ENCODE peak calls at places on chromosomes 1 and 21, in ten cellular contexts. One of them, this sample, is unnamed.

GRCh38 chr1:208045410-208046252 is 134.7 kb upstream of the CD34 start:
- DNase-seq in mucosa of descending colon: no peak
- DNase-seq in lower lobe of right lung: no peak
- DNase-seq in AG10803: no peak
- DNase-seq in fibroblast of villous mesenchyme: no peak
- DNase-seq in lower leg skin: no peak
- DNase-seq in kidney: no peak
- DNase-seq in breast epithelium: no peak
- DNase-seq in psoas muscle: no peak
- DNase-seq in stomach: no peak
- DNase-seq in this sample: no peak

GRCh38 chr1:38773483-38773882 is 86.1 kb downstream of the RRAGC start:
- DNase-seq in psoas muscle: no peak
- DNase-seq in breast epithelium: no peak
- DNase-seq in fibroblast of villous mesenchyme: no peak
- DNase-seq in stomach: no peak
- DNase-seq in AG10803: no peak
- DNase-seq in lower leg skin: no peak
- DNase-seq in mucosa of descending colon: no peak
- DNase-seq in lower lobe of right lung: no peak
- DNase-seq in kidney: no peak
- DNase-seq in this sample: no peak

GRCh38 chr21:33971492-33972013 is 55.9 kb upstream of the ATP5PO start:
- DNase-seq in stomach: no peak
- DNase-seq in mucosa of descending colon: no peak
- DNase-seq in fibroblast of villous mesenchyme: peak; percentile 88
- DNase-seq in lower lobe of right lung: no peak
- DNase-seq in AG10803: peak; percentile 46
- DNase-seq in breast epithelium: no peak
- DNase-seq in psoas muscle: no peak
- DNase-seq in kidney: no peak
- DNase-seq in lower leg skin: no peak
- DNase-seq in this sample: peak; percentile 61

GRCh38 chr21:37367758-37368535 is 1.4 kb downstream of the DYRK1A start:
- DNase-seq in lower lobe of right lung: peak; percentile 67
- DNase-seq in fibroblast of villous mesenchyme: peak; percentile 36
- DNase-seq in AG10803: peak; percentile 50
- DNase-seq in stomach: peak; percentile 44
- DNase-seq in breast epithelium: no peak
- DNase-seq in psoas muscle: peak; percentile 55
- DNase-seq in lower leg skin: peak; percentile 42
- DNase-seq in kidney: peak; percentile 88
- DNase-seq in mucosa of descending colon: peak; percentile 67
- DNase-seq in this sample: peak; percentile 49

GRCh38 chr1:8315573-8316475 is 2.1 kb upstream of the SLC45A1 start:
- DNase-seq in psoas muscle: no peak
- DNase-seq in AG10803: no peak
- DNase-seq in lower lobe of right lung: no peak
- DNase-seq in kidney: no peak
- DNase-seq in lower leg skin: no peak
- DNase-seq in stomach: no peak
- DNase-seq in mucosa of descending colon: no peak
- DNase-seq in breast epithelium: no peak
- DNase-seq in fibroblast of villous mesenchyme: no peak
- DNase-seq in this sample: peak; percentile 11

GRCh38 chr1:32963746-32964460 is 706 bp downstream of the RNF19B start:
- DNase-seq in lower lobe of right lung: peak; percentile 86
- DNase-seq in lower leg skin: peak; percentile 83
- DNase-seq in mucosa of descending colon: peak; percentile 86
- DNase-seq in stomach: peak; percentile 54
- DNase-seq in breast epithelium: peak; percentile 81
- DNase-seq in AG10803: peak; percentile 35
- DNase-seq in kidney: peak; percentile 89
- DNase-seq in fibroblast of villous mesenchyme: peak; percentile 58
- DNase-seq in psoas muscle: peak; percentile 61
- DNase-seq in this sample: peak; percentile 47

GRCh38 chr1:244011251-244011650 is 39.8 kb upstream of the ZBTB18 start:
- DNase-seq in breast epithelium: no peak
- DNase-seq in lower leg skin: no peak
- DNase-seq in kidney: no peak
- DNase-seq in psoas muscle: no peak
- DNase-seq in stomach: no peak
- DNase-seq in lower lobe of right lung: no peak
- DNase-seq in AG10803: no peak
- DNase-seq in mucosa of descending colon: no peak
- DNase-seq in fibroblast of villous mesenchyme: no peak
- DNase-seq in this sample: peak; percentile 15

GRCh38 chr1:195909061-195909460 is 699.2 kb downstream of the KCNT2 start:
- DNase-seq in kidney: no peak
- DNase-seq in AG10803: no peak
- DNase-seq in lower lobe of right lung: no peak
- DNase-seq in breast epithelium: no peak
- DNase-seq in lower leg skin: no peak
- DNase-seq in stomach: no peak
- DNase-seq in mucosa of descending colon: no peak
- DNase-seq in fibroblast of villous mesenchyme: no peak
- DNase-seq in psoas muscle: no peak
- DNase-seq in this sample: peak; percentile 17

GRCh38 chr1:180195916-180196315 is 34.1 kb upstream of the LHX4 start:
- DNase-seq in kidney: no peak
- DNase-seq in lower leg skin: no peak
- DNase-seq in fibroblast of villous mesenchyme: no peak
- DNase-seq in lower lobe of right lung: no peak
- DNase-seq in AG10803: no peak
- DNase-seq in breast epithelium: no peak
- DNase-seq in mucosa of descending colon: no peak
- DNase-seq in psoas muscle: no peak
- DNase-seq in stomach: no peak
- DNase-seq in this sample: no peak

GRCh38 chr1:158100498-158100897 is 80.2 kb upstream of the CD1D start:
- DNase-seq in lower lobe of right lung: no peak
- DNase-seq in lower leg skin: no peak
- DNase-seq in kidney: no peak
- DNase-seq in stomach: no peak
- DNase-seq in breast epithelium: no peak
- DNase-seq in AG10803: no peak
- DNase-seq in psoas muscle: no peak
- DNase-seq in fibroblast of villous mesenchyme: no peak
- DNase-seq in mucosa of descending colon: no peak
- DNase-seq in this sample: no peak

DNA sequence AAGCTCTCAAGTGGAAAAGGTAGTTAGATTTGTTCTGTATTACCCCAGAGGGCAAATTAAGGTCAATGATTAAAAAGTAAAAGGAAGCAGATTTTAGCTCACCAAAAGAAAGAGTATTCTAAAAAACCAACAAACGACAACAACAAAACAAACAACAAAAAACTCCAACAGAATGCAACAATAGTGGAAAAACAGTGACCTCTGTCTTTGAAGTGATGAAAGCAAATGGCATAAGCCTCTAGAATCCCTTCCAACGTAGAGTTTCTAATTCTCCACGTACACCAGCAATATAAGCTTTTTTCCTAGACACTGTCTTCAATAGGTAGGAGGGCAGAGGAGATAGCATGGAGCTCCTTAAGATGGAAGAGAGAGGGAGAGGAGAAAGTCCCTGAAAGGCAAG is 359.1 kb downstream of the TTLL7 start:
- DNase-seq in lower lobe of right lung: no peak
- DNase-seq in lower leg skin: no peak
- DNase-seq in mucosa of descending colon: no peak
- DNase-seq in stomach: no peak
- DNase-seq in breast epithelium: no peak
- DNase-seq in fibroblast of villous mesenchyme: no peak
- DNase-seq in psoas muscle: no peak
- DNase-seq in kidney: no peak
- DNase-seq in AG10803: no peak
- DNase-seq in this sample: no peak
- TF ChIP-seq CTCF in lower lobe of right lung: no peak
- TF ChIP-seq CTCF in lower leg skin: no peak
- TF ChIP-seq CTCF in mucosa of descending colon: no peak
- TF ChIP-seq CTCF in stomach: no peak
- TF ChIP-seq CTCF in breast epithelium: no peak
- TF ChIP-seq CTCF in fibroblast of villous mesenchyme: no peak
- TF ChIP-seq CTCF in psoas muscle: no peak
- TF ChIP-seq CTCF in kidney: no peak
- TF ChIP-seq CTCF in AG10803: no peak
- TF ChIP-seq CTCF in this sample: no peak

DNA sequence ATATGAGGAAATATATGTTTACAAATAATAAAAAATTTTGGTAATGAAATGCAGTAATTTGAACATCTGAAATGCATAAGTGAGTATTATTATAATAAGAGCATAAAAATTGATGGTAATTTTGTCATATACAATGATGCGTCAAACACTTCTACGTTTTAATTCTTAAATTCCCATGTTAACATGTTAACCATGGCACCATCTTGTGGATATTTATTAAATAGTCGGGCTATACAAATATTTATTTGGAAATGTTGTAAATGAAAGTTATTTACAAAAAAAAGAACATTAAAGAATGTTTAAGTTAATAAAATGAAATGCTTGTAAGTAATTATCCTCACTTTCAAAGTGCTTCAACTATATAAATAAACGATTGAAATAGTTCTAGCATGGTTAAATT is 57.2 kb upstream of the C1orf185 start:
- DNase-seq in breast epithelium: no peak
- DNase-seq in kidney: no peak
- DNase-seq in stomach: no peak
- DNase-seq in lower leg skin: no peak
- DNase-seq in mucosa of descending colon: no peak
- DNase-seq in lower lobe of right lung: no peak
- DNase-seq in AG10803: peak; percentile 43
- DNase-seq in fibroblast of villous mesenchyme: peak; percentile 27
- DNase-seq in psoas muscle: no peak
- DNase-seq in this sample: peak; percentile 30
- TF ChIP-seq CTCF in breast epithelium: no peak
- TF ChIP-seq CTCF in kidney: peak; percentile 22
- TF ChIP-seq CTCF in stomach: peak; percentile 12
- TF ChIP-seq CTCF in lower leg skin: no peak
- TF ChIP-seq CTCF in mucosa of descending colon: no peak
- TF ChIP-seq CTCF in lower lobe of right lung: peak; percentile 39
- TF ChIP-seq CTCF in AG10803: peak; percentile 51
- TF ChIP-seq CTCF in fibroblast of villous mesenchyme: peak; percentile 18
- TF ChIP-seq CTCF in psoas muscle: peak; percentile 55
- TF ChIP-seq CTCF in this sample: no peak

GRCh38 chr1:29803486-29803885 is 567.2 kb downstream of the PTPRU start:
- DNase-seq in lower lobe of right lung: no peak
- DNase-seq in fibroblast of villous mesenchyme: no peak
- DNase-seq in psoas muscle: no peak
- DNase-seq in breast epithelium: peak; percentile 43
- DNase-seq in mucosa of descending colon: no peak
- DNase-seq in stomach: peak; percentile 7
- DNase-seq in lower leg skin: no peak
- DNase-seq in kidney: peak; percentile 15
- DNase-seq in AG10803: no peak
- DNase-seq in this sample: no peak

GRCh38 chr1:29805896-29806160 is 569.5 kb downstream of the PTPRU start:
- DNase-seq in breast epithelium: no peak
- DNase-seq in psoas muscle: no peak
- DNase-seq in fibroblast of villous mesenchyme: no peak
- DNase-seq in lower leg skin: no peak
- DNase-seq in lower lobe of right lung: no peak
- DNase-seq in kidney: peak; percentile 1
- DNase-seq in AG10803: no peak
- DNase-seq in stomach: peak; percentile 3
- DNase-seq in mucosa of descending colon: no peak
- DNase-seq in this sample: no peak

GRCh38 chr1:29804181-29804899 is 568.0 kb downstream of the PTPRU start:
- DNase-seq in fibroblast of villous mesenchyme: no peak
- DNase-seq in lower lobe of right lung: no peak
- DNase-seq in AG10803: no peak
- DNase-seq in kidney: peak; percentile 37
- DNase-seq in mucosa of descending colon: no peak
- DNase-seq in lower leg skin: no peak
- DNase-seq in psoas muscle: no peak
- DNase-seq in breast epithelium: peak; percentile 17
- DNase-seq in stomach: peak; percentile 14
- DNase-seq in this sample: no peak

GRCh38 chr1:29806646-29807319 is 570.5 kb downstream of the PTPRU start:
- DNase-seq in psoas muscle: no peak
- DNase-seq in lower leg skin: no peak
- DNase-seq in kidney: peak; percentile 20
- DNase-seq in stomach: no peak
- DNase-seq in fibroblast of villous mesenchyme: no peak
- DNase-seq in lower lobe of right lung: no peak
- DNase-seq in AG10803: no peak
- DNase-seq in breast epithelium: no peak
- DNase-seq in mucosa of descending colon: no peak
- DNase-seq in this sample: no peak

GRCh38 chr1:29805122-29805895 is 569.0 kb downstream of the PTPRU start:
- DNase-seq in AG10803: no peak
- DNase-seq in breast epithelium: peak; percentile 22
- DNase-seq in lower leg skin: no peak
- DNase-seq in lower lobe of right lung: no peak
- DNase-seq in psoas muscle: no peak
- DNase-seq in mucosa of descending colon: no peak
- DNase-seq in stomach: peak; percentile 9
- DNase-seq in fibroblast of villous mesenchyme: no peak
- DNase-seq in kidney: peak; percentile 45
- DNase-seq in this sample: no peak
- TF ChIP-seq CTCF in AG10803: no peak
- TF ChIP-seq CTCF in breast epithelium: no peak
- TF ChIP-seq CTCF in lower leg skin: no peak
- TF ChIP-seq CTCF in lower lobe of right lung: no peak
- TF ChIP-seq CTCF in psoas muscle: no peak
- TF ChIP-seq CTCF in mucosa of descending colon: no peak
- TF ChIP-seq CTCF in stomach: no peak
- TF ChIP-seq CTCF in fibroblast of villous mesenchyme: no peak
- TF ChIP-seq CTCF in kidney: no peak
- TF ChIP-seq CTCF in this sample: no peak

GRCh38 chr1:94637096-94637495 is 95.5 kb upstream of the F3 start:
- DNase-seq in stomach: no peak
- DNase-seq in lower leg skin: no peak
- DNase-seq in fibroblast of villous mesenchyme: no peak
- DNase-seq in breast epithelium: no peak
- DNase-seq in kidney: no peak
- DNase-seq in mucosa of descending colon: no peak
- DNase-seq in lower lobe of right lung: no peak
- DNase-seq in psoas muscle: no peak
- DNase-seq in AG10803: no peak
- DNase-seq in this sample: no peak

GRCh38 chr1:94633051-94633450 is 91.5 kb upstream of the F3 start:
- DNase-seq in mucosa of descending colon: no peak
- DNase-seq in fibroblast of villous mesenchyme: peak; percentile 96
- DNase-seq in psoas muscle: no peak
- DNase-seq in breast epithelium: no peak
- DNase-seq in stomach: no peak
- DNase-seq in AG10803: peak; percentile 74
- DNase-seq in lower leg skin: no peak
- DNase-seq in lower lobe of right lung: no peak
- DNase-seq in kidney: no peak
- DNase-seq in this sample: peak; percentile 81

GRCh38 chr1:94640125-94640524 is 98.6 kb upstream of the F3 start:
- DNase-seq in lower lobe of right lung: no peak
- DNase-seq in kidney: no peak
- DNase-seq in stomach: no peak
- DNase-seq in mucosa of descending colon: no peak
- DNase-seq in breast epithelium: no peak
- DNase-seq in fibroblast of villous mesenchyme: no peak
- DNase-seq in lower leg skin: no peak
- DNase-seq in AG10803: no peak
- DNase-seq in psoas muscle: no peak
- DNase-seq in this sample: no peak

GRCh38 chr1:94636625-94637024 is 95.1 kb upstream of the F3 start:
- DNase-seq in breast epithelium: no peak
- DNase-seq in mucosa of descending colon: no peak
- DNase-seq in lower lobe of right lung: no peak
- DNase-seq in psoas muscle: no peak
- DNase-seq in kidney: no peak
- DNase-seq in lower leg skin: peak; percentile 49
- DNase-seq in AG10803: peak; percentile 73
- DNase-seq in fibroblast of villous mesenchyme: peak; percentile 95
- DNase-seq in stomach: no peak
- DNase-seq in this sample: peak; percentile 59

GRCh38 chr1:94634977-94635416 is 93.4 kb upstream of the F3 start:
- DNase-seq in AG10803: no peak
- DNase-seq in lower lobe of right lung: no peak
- DNase-seq in fibroblast of villous mesenchyme: peak; percentile 96
- DNase-seq in stomach: no peak
- DNase-seq in kidney: no peak
- DNase-seq in breast epithelium: no peak
- DNase-seq in lower leg skin: no peak
- DNase-seq in psoas muscle: no peak
- DNase-seq in mucosa of descending colon: no peak
- DNase-seq in this sample: peak; percentile 51
- TF ChIP-seq CTCF in AG10803: no peak
- TF ChIP-seq CTCF in lower lobe of right lung: no peak
- TF ChIP-seq CTCF in fibroblast of villous mesenchyme: peak; percentile 46
- TF ChIP-seq CTCF in stomach: no peak
- TF ChIP-seq CTCF in kidney: no peak
- TF ChIP-seq CTCF in breast epithelium: no peak
- TF ChIP-seq CTCF in lower leg skin: no peak
- TF ChIP-seq CTCF in psoas muscle: peak; percentile 4
- TF ChIP-seq CTCF in mucosa of descending colon: no peak
- TF ChIP-seq CTCF in this sample: peak; percentile 50